ENCODE peak calls at places on chromosomes 6 and 20, in four cellular contexts. Y is colonic mucosa, X is HCT116, Z is fibroblast of lung. F is an unnamed sample. For H3K27me3, the result is how much of the 10 kb centered on the place peaks cover.

GRCh38 chr6:10719386-10720228 is 3.3 kb upstream of the TMEM14C start:
- DNase-seq in Y (peak), X (no peak), Z (no peak), F (no peak)

GRCh38 chr6:43995137-43995536 is 132.1 kb downstream of the MRPL14 start:
- DNase-seq in Y (no peak), X (no peak), Z (no peak), F (no peak)

GRCh38 chr20:46058656-46059281 is 29.8 kb downstream of the SLC12A5 start:
- DNase-seq in Y (no peak), X (no peak), Z (no peak), F (peak)

GRCh38 chr6:139863356-139863755 is 488.9 kb upstream of the CITED2 start:
- DNase-seq in Y (no peak), X (no peak), Z (peak), F (no peak)

GRCh38 chr20:36642136-36642535 is 3.9 kb downstream of the SLA2 start:
- DNase-seq in Y (no peak), X (no peak), Z (no peak), F (no peak)

GRCh38 chr6:53233309-53233708 is 84.7 kb upstream of the GCM1 start:
- DNase-seq in Y (no peak), X (no peak), Z (peak), F (no peak)

GRCh38 chr20:19515074-19515473 is 243.0 kb upstream of the RIN2 start:
- DNase-seq in Y (no peak), X (no peak), Z (no peak), F (no peak)

GRCh38 chr20:31974296-31974695 is 6.3 kb downstream of the XKR7 start:
- DNase-seq in Y (no peak), X (no peak), Z (no peak), F (no peak)

GRCh38 chr20:14384411-14384810 is 47.0 kb upstream of the FLRT3 start:
- DNase-seq in Y (no peak), X (no peak), Z (no peak), F (no peak)

GRCh38 chr6:93120154-93120742 is 299.1 kb downstream of the EPHA7 start:
- DNase-seq in Y (no peak), X (no peak), Z (no peak), F (no peak)

GRCh38 chr6:133997267-133997666 is 44.2 kb downstream of the TBPL1 start:
- DNase-seq in Y (no peak), X (no peak), Z (no peak), F (no peak)

GRCh38 chr6:21873562-21873961 is 280.0 kb downstream of the SOX4 start:
- DNase-seq in Y (peak), X (no peak), Z (peak), F (no peak)

GRCh38 chr6:22194188-22194921 is 102.5 kb downstream of the PRL start:
- DNase-seq in Y (no peak), X (no peak), Z (peak), F (no peak)

GRCh38 chr6:4253604-4254211 is 118.3 kb upstream of the ECI2 start:
- DNase-seq in Y (peak), X (peak), Z (peak), F (no peak)

GRCh38 chr6:108673602-108674001 is 112.9 kb downstream of the FOXO3 start:
- DNase-seq in Y (peak), X (peak), Z (no peak), F (no peak)

GRCh38 chr6:88662653-88663174 is 300.7 kb downstream of the RNGTT start:
- DNase-seq in Y (no peak), X (no peak), Z (no peak), F (no peak)

GRCh38 chr20:7841291-7841966 is 98.8 kb downstream of the HAO1 start:
- DNase-seq in Y (no peak), X (no peak), Z (peak), F (no peak)

GRCh38 chr6:139744038-139744437 is 369.6 kb upstream of the CITED2 start:
- DNase-seq in Y (no peak), X (no peak), Z (no peak), F (no peak)

GRCh38 chr6:155561262-155561970 is 105.8 kb upstream of the NOX3 start:
- DNase-seq in Y (no peak), X (no peak), Z (peak), F (no peak)

GRCh38 chr6:30744054-30744805 is at the start of gene IER3:
- DNase-seq in Y (peak), X (peak), Z (peak), F (peak)

GRCh38 chr6:79586548-79586947 is 44.6 kb upstream of the SH3BGRL2 start:
- DNase-seq in Y (no peak), X (peak), Z (no peak), F (peak)

GRCh38 chr6:104795363-104795762 is 64.4 kb downstream of the HACE1 start:
- DNase-seq in Y (no peak), X (no peak), Z (no peak), F (no peak)

GRCh38 chr6:25682324-25682723 is 30.3 kb downstream of the SCGN start:
- DNase-seq in Y (no peak), X (no peak), Z (no peak), F (no peak)

GRCh38 chr6:16949696-16950095 is 152.2 kb upstream of the STMND1 start:
- DNase-seq in Y (no peak), X (no peak), Z (peak), F (no peak)

GRCh38 chr6:2222275-2222842 is 23.0 kb downstream of the GMDS start:
- DNase-seq in Y (no peak), X (no peak), Z (no peak), F (no peak)

GRCh38 chr6:96939019-96939805 is 14.7 kb downstream of the KLHL32 start:
- DNase-seq in Y (peak), X (peak), Z (peak), F (no peak)

GRCh38 chr6:127058027-127058426 is 60.4 kb upstream of the RSPO3 start:
- DNase-seq in Y (no peak), X (no peak), Z (peak), F (no peak)

GRCh38 chr6:127053032-127053908 is 65.2 kb upstream of the RSPO3 start:
- DNase-seq in Y (no peak), X (no peak), Z (peak), F (no peak)

DNA sequence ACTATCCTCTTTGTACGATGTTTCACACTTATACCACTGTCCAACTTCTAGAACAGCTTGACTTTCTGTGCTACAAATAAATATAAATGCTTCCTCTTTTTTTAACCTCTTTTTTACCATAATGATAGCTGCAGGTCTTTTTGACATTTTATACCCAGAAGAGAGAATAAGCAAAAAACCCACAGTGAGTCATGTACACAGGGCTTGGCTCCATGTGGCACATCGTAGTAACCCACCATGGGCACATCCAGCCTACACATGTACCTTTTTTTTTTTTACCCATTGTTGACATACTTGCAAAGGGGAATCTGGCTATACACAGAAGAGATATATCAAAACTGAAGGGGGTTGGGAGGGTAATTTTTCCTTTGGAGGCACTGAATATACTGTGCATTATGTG is 59.5 kb upstream of the RSPO3 start:
- DNase-seq in Y (no peak), X (no peak), Z (no peak), F (no peak)
- H3K4me3 ChIP-seq in Y (no peak), X (no peak), Z (no peak), F (no peak)

GRCh38 chr6:32153252-32153834 is 598 bp upstream of the PPT2 start:
- DNase-seq in Y (peak), X (no peak), Z (peak), F (peak)

GRCh38 chr6:32151131-32151884 is 431 bp downstream of the PRRT1 start:
- DNase-seq in Y (no peak), X (no peak), Z (no peak), F (peak)

GRCh38 chr6:32153835-32154513 is at the start of gene PPT2:
- DNase-seq in Y (peak), X (peak), Z (peak), F (peak)

GRCh38 chr6:32151885-32152311 is at the start of gene PRRT1:
- DNase-seq in Y (no peak), X (no peak), Z (no peak), F (peak)

DNA sequence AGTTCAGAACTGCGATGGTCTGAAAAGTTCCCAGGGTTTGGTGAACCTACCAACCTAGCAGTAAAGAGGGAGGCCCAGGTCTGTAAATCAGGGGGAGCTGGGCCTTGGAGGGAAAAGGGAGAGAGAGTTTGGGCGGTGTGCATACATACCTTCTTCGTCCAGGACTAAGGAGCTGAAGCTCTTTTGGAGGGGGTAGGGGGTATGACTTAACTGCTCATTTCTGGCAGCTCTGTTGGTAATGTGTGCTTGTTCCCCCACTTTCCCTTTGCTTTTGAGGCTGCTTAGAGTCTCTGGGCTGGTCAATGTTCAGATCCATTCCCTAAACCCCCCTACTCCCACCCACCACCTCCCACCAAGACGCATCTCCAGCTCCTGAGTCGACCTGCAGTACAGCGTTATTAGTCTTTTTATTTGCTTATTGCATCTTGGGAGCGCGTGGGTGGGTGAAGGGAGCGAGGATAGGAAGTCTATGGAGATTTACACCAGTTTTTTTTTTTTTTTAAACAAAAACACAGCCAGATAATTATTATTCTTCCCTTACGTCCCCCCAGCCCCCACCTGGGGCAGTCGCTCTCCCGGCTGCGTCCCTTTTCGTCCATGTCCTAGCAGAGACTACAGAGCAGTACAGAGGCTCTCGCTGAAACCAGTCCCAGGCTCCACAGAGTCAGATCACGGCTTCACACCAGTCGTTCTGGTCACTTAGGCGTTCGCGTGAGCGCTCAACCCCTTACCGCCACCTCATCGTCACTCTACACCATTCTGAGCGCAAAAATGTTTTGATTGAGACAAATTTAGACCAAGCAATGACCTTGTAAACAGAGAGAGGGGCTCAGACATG is 894 bp upstream of the PRRT1 start:
- DNase-seq in Y (no peak), X (no peak), Z (peak), F (peak)
- H3K27me3 ChIP-seq in Y (under half), X (under half), Z (under half), F (under half)

DNA sequence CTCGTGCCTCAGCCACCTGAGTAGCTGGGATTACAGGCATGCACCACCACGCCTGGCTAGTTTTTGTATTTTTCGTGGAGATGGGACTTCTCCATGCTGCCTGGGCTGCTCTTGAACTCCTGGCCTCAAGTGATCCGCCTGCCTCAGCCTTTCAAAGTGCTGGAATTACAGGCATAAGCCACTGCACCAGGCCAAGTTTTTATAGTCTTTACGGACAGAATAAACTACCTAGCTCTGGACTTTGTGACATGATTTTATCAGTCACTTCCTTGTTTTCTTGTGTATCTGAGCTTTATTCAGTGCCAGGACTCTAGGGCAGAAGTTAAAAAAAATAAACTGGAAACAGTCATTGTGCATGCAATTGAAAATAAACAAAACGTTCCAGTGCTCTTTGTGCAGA is 46.7 kb upstream of the RALGAPA2 start:
- DNase-seq in Y (peak), X (no peak), Z (no peak), F (no peak)
- H3K4me3 ChIP-seq in Y (no peak), X (no peak), Z (no peak), F (no peak)

GRCh38 chr20:17427646-17428045 is 103.5 kb downstream of the BFSP1 start:
- DNase-seq in Y (no peak), X (no peak), Z (no peak), F (no peak)
- H3K27me3 ChIP-seq in Y (under half), X (under half), Z (under half), F (under half)

DNA sequence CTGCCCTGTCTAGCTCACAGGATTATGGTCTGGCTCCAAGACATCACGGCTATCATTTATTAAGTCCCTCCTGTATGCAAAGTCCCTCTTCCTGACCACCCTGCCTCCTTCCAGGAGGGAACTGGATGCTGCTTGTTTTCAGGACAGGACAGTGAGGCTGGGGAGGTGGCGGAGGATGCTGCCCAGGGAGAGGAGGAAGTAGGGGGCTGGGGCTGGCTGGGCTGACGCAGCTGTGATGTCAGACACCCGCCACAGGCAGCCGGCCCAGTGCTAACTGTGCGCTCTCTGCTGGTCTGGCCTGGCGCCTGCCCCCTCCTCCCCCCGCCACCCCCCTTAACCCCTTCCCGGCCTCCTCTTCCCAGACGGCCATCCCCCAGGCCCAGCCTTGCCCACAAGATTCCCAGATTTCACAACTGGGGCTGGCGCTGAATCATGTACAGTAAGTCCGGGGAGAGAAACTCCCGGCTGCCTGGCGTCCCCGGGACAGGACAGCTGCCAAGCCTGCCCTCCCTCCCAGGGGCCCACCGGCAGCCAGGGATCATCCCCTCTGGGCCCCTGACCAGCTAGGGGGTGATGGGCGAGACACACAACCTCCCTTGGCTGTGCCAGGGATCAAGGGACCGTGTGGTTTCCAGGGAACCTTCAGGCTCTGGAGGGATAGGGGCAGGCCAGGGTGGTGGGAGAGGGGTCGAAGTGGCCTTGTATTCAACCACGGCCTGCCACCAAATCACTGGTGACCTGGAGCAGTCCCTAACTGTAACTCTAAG is 118.1 kb downstream of the CEBPB start:
- DNase-seq in Y (peak), X (peak), Z (peak), F (peak)
- H3K4me3 ChIP-seq in Y (no peak), X (peak), Z (peak), F (no peak)

GRCh38 chr6:98842489-98843180 is 8.3 kb downstream of the POU3F2 start:
- DNase-seq in Y (no peak), X (no peak), Z (peak), F (peak)

GRCh38 chr6:98841589-98842488 is 7.5 kb downstream of the POU3F2 start:
- DNase-seq in Y (no peak), X (no peak), Z (peak), F (no peak)

GRCh38 chr6:98839788-98840361 is 5.5 kb downstream of the POU3F2 start:
- DNase-seq in Y (no peak), X (no peak), Z (peak), F (peak)

GRCh38 chr6:98841114-98841513 is 6.7 kb downstream of the POU3F2 start:
- DNase-seq in Y (no peak), X (no peak), Z (peak), F (no peak)

DNA sequence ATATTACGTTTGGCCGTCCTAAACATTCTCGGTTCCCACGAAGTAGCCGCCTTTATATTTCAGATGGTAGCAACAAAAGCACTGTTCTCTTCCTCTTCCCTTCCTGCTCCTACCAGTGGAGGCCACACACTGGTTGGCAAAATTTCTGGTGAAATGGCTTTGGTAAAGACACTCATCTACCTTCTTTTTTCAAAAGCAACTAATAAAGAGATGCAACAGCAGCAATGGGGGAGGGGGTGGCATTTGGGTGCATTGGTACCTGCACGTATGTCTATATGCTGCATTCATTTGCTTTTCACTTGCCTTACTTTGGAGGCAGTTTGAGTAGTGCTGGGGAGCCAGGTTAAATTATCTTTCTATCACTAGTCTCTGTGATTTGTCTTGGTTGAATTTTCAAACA is 6.0 kb downstream of the POU3F2 start:
- DNase-seq in Y (no peak), X (no peak), Z (peak), F (no peak)
- H3K27me3 ChIP-seq in Y (half or more), X (under half), Z (half or more), F (half or more)

F was measured in H7.